ENCODE peak calls at places on chromosomes 16 and 17, in four cellular contexts. One of them, this sample, is unnamed.
A peak's percentile ranks its signal among the peaks of the same experiment; 100 is the strongest.

GRCh38 chr17:77831497-77832179 is 126.9 kb upstream of the TNRC6C start:
- DNase-seq in NCI-H460: no peak
- DNase-seq in NCI-H2171 treated with DMSO at 0.1 percent for 48 hours: no peak
- DNase-seq in T-cell: no peak
- DNase-seq in this sample: no peak

GRCh38 chr16:73067671-73068545 is 20.0 kb upstream of the ZFHX3 start:
- DNase-seq in NCI-H460: no peak
- DNase-seq in NCI-H2171 treated with DMSO at 0.1 percent for 48 hours: no peak
- DNase-seq in T-cell: no peak
- DNase-seq in this sample: peak; percentile 73

GRCh38 chr17:10380631-10381408 is 8.0 kb upstream of the MYH13 start:
- DNase-seq in NCI-H460: no peak
- DNase-seq in NCI-H2171 treated with DMSO at 0.1 percent for 48 hours: no peak
- DNase-seq in T-cell: no peak
- DNase-seq in this sample: no peak

GRCh38 chr17:81022371-81022729 is 12.6 kb upstream of the BAIAP2 start:
- DNase-seq in NCI-H460: no peak
- DNase-seq in NCI-H2171 treated with DMSO at 0.1 percent for 48 hours: no peak
- DNase-seq in T-cell: no peak
- DNase-seq in this sample: no peak

GRCh38 chr16:70646260-70647241 is at the start of gene IL34:
- DNase-seq in NCI-H460: no peak
- DNase-seq in NCI-H2171 treated with DMSO at 0.1 percent for 48 hours: peak; percentile 34
- DNase-seq in T-cell: no peak
- DNase-seq in this sample: no peak

GRCh38 chr17:58337600-58338453 is 9.2 kb upstream of the TSPOAP1 start:
- DNase-seq in NCI-H460: no peak
- DNase-seq in NCI-H2171 treated with DMSO at 0.1 percent for 48 hours: no peak
- DNase-seq in T-cell: peak; percentile 90
- DNase-seq in this sample: peak; percentile 66

GRCh38 chr16:86665319-86665675 is 86.9 kb downstream of the FOXL1 start:
- DNase-seq in NCI-H460: no peak
- DNase-seq in NCI-H2171 treated with DMSO at 0.1 percent for 48 hours: no peak
- DNase-seq in T-cell: no peak
- DNase-seq in this sample: no peak

GRCh38 chr17:56034120-56034757 is 119.0 kb upstream of the ANKFN1 start:
- DNase-seq in NCI-H460: no peak
- DNase-seq in NCI-H2171 treated with DMSO at 0.1 percent for 48 hours: no peak
- DNase-seq in T-cell: no peak
- DNase-seq in this sample: no peak

GRCh38 chr17:33072421-33073175 is 81.0 kb downstream of the SPACA3 start:
- DNase-seq in NCI-H460: no peak
- DNase-seq in NCI-H2171 treated with DMSO at 0.1 percent for 48 hours: no peak
- DNase-seq in T-cell: no peak
- DNase-seq in this sample: peak; percentile 75

GRCh38 chr17:17035490-17035889 is 6.8 kb upstream of the MPRIP start:
- DNase-seq in NCI-H460: no peak
- DNase-seq in NCI-H2171 treated with DMSO at 0.1 percent for 48 hours: no peak
- DNase-seq in T-cell: no peak
- DNase-seq in this sample: no peak

GRCh38 chr17:17205368-17206148 is 575 bp downstream of the PLD6 start:
- DNase-seq in NCI-H460: peak; percentile 23
- DNase-seq in NCI-H2171 treated with DMSO at 0.1 percent for 48 hours: peak; percentile 50
- DNase-seq in T-cell: peak; percentile 46
- DNase-seq in this sample: peak; percentile 43

GRCh38 chr17:78419970-78420820 is 41.7 kb downstream of the PGS1 start:
- DNase-seq in NCI-H460: no peak
- DNase-seq in NCI-H2171 treated with DMSO at 0.1 percent for 48 hours: no peak
- DNase-seq in T-cell: no peak
- DNase-seq in this sample: no peak